ENCODE peak calls at places on chromosomes 1 and 21, in eight cellular contexts. T, C, W, M, R, H, Y and J are unnamed samples.

GRCh38 chr1:43302721-43303476 is 2.1 kb downstream of the TIE1 start:
- DNase-seq in T (no peak), C (peak), W (no peak), M (no peak), R (peak), H (no peak), Y (no peak), J (no peak)

GRCh38 chr21:46119565-46120271 is 21.8 kb downstream of the COL6A2 start:
- DNase-seq in T (no peak), C (no peak), W (peak), M (no peak), R (no peak), H (no peak), Y (no peak), J (no peak)

GRCh38 chr1:41379741-41380130 is 18.5 kb downstream of the FOXO6 start:
- DNase-seq in T (no peak), C (no peak), W (no peak), M (no peak), R (no peak), H (no peak), Y (no peak), J (no peak)

GRCh38 chr1:30272288-30273020 is 450.9 kb downstream of the MATN1 start:
- DNase-seq in T (no peak), C (no peak), W (no peak), M (no peak), R (no peak), H (no peak), Y (peak), J (no peak)

GRCh38 chr1:13965770-13966398 is 265.9 kb downstream of the PRDM2 start:
- DNase-seq in T (peak), C (peak), W (no peak), M (peak), R (peak), H (no peak), Y (peak), J (no peak)

GRCh38 chr1:193216920-193217319 is 30.5 kb upstream of the B3GALT2 start:
- DNase-seq in T (no peak), C (no peak), W (no peak), M (no peak), R (no peak), H (no peak), Y (no peak), J (no peak)

GRCh38 chr1:40096977-40097782 is at the start of gene PPT1:
- DNase-seq in T (peak), C (peak), W (peak), M (peak), R (peak), H (peak), Y (peak), J (peak)

GRCh38 chr1:231315887-231316286 is 21.8 kb downstream of the EXOC8 start:
- DNase-seq in T (no peak), C (peak), W (peak), M (peak), R (peak), H (peak), Y (peak), J (no peak)

GRCh38 chr1:28766532-28767183 is 29.9 kb downstream of the YTHDF2 start:
- DNase-seq in T (no peak), C (no peak), W (no peak), M (no peak), R (no peak), H (no peak), Y (no peak), J (no peak)

GRCh38 chr1:212477014-212477679 is 44.4 kb downstream of the NENF start:
- DNase-seq in T (peak), C (peak), W (peak), M (peak), R (peak), H (peak), Y (peak), J (peak)

GRCh38 chr1:205183676-205184335 is 27.7 kb downstream of the DSTYK start:
- DNase-seq in T (peak), C (peak), W (no peak), M (no peak), R (no peak), H (no peak), Y (peak), J (no peak)

GRCh38 chr1:107702946-107703571 is 261.9 kb downstream of the VAV3 start:
- DNase-seq in T (no peak), C (peak), W (no peak), M (no peak), R (no peak), H (no peak), Y (peak), J (no peak)

GRCh38 chr1:25889470-25889869 is 14.0 kb upstream of the PAQR7 start:
- DNase-seq in T (no peak), C (no peak), W (no peak), M (peak), R (peak), H (no peak), Y (no peak), J (no peak)

GRCh38 chr1:151606384-151606783 is 5.5 kb upstream of the SNX27 start:
- DNase-seq in T (no peak), C (peak), W (no peak), M (no peak), R (peak), H (no peak), Y (no peak), J (no peak)

GRCh38 chr1:37150986-37151385 is 116.7 kb upstream of the GRIK3 start:
- DNase-seq in T (no peak), C (no peak), W (no peak), M (no peak), R (no peak), H (no peak), Y (no peak), J (no peak)

GRCh38 chr1:211589782-211590721 is 11.1 kb upstream of the SLC30A1 start:
- DNase-seq in T (no peak), C (peak), W (no peak), M (peak), R (peak), H (no peak), Y (no peak), J (peak)

GRCh38 chr1:115158181-115158580 is 68.9 kb upstream of the TSPAN2 start:
- DNase-seq in T (peak), C (peak), W (no peak), M (peak), R (peak), H (no peak), Y (peak), J (no peak)

GRCh38 chr1:51192213-51192843 is 43.7 kb upstream of the RNF11 start:
- DNase-seq in T (peak), C (peak), W (peak), M (peak), R (peak), H (peak), Y (peak), J (peak)

GRCh38 chr1:182299728-182300581 is 91.6 kb downstream of the GLUL start:
- DNase-seq in T (peak), C (peak), W (no peak), M (peak), R (peak), H (no peak), Y (peak), J (peak)